ENCODE peak calls at places on chromosomes 12 and 14, in nine cellular contexts. One of them, this sample, is unnamed.

GRCh38 chr12:110349521-110350151 is 53.9 kb downstream of the ANAPC7 start:
- DNase-seq in A549: no peak
- DNase-seq in uterus: no peak
- DNase-seq in body of pancreas: no peak
- DNase-seq in testis: peak
- DNase-seq in GM12878: no peak
- DNase-seq in right lobe of liver: no peak
- DNase-seq in stomach: no peak
- DNase-seq in ovary: no peak
- DNase-seq in this sample: no peak

GRCh38 chr14:46499521-46499920 is 152.1 kb downstream of the RPL10L start:
- DNase-seq in A549: no peak
- DNase-seq in uterus: no peak
- DNase-seq in body of pancreas: no peak
- DNase-seq in testis: no peak
- DNase-seq in GM12878: no peak
- DNase-seq in right lobe of liver: no peak
- DNase-seq in stomach: no peak
- DNase-seq in ovary: no peak
- DNase-seq in this sample: no peak

GRCh38 chr14:68791078-68791983 is 1.5 kb downstream of the ZFP36L1 start:
- DNase-seq in A549: no peak
- DNase-seq in uterus: no peak
- DNase-seq in body of pancreas: peak
- DNase-seq in testis: peak
- DNase-seq in GM12878: no peak
- DNase-seq in right lobe of liver: no peak
- DNase-seq in stomach: peak
- DNase-seq in ovary: no peak
- DNase-seq in this sample: no peak

GRCh38 chr12:2667716-2668440 is 126.9 kb upstream of the FKBP4 start:
- DNase-seq in A549: no peak
- DNase-seq in uterus: no peak
- DNase-seq in body of pancreas: no peak
- DNase-seq in testis: no peak
- DNase-seq in GM12878: no peak
- DNase-seq in right lobe of liver: no peak
- DNase-seq in stomach: no peak
- DNase-seq in ovary: no peak
- DNase-seq in this sample: no peak

GRCh38 chr12:53803194-53803593 is 51.4 kb upstream of the CISTR start:
- DNase-seq in A549: no peak
- DNase-seq in uterus: no peak
- DNase-seq in body of pancreas: no peak
- DNase-seq in testis: no peak
- DNase-seq in GM12878: no peak
- DNase-seq in right lobe of liver: no peak
- DNase-seq in stomach: no peak
- DNase-seq in ovary: no peak
- DNase-seq in this sample: no peak

GRCh38 chr12:44972746-44973421 is 78.0 kb downstream of the DBX2 start:
- DNase-seq in A549: peak
- DNase-seq in uterus: no peak
- DNase-seq in body of pancreas: no peak
- DNase-seq in testis: peak
- DNase-seq in GM12878: no peak
- DNase-seq in right lobe of liver: no peak
- DNase-seq in stomach: no peak
- DNase-seq in ovary: no peak
- DNase-seq in this sample: no peak

GRCh38 chr14:77804592-77804991 is 4.7 kb downstream of the ADCK1 start:
- DNase-seq in A549: peak
- DNase-seq in uterus: no peak
- DNase-seq in body of pancreas: no peak
- DNase-seq in testis: peak
- DNase-seq in GM12878: no peak
- DNase-seq in right lobe of liver: no peak
- DNase-seq in stomach: no peak
- DNase-seq in ovary: no peak
- DNase-seq in this sample: no peak

GRCh38 chr12:67355428-67356385 is 86.5 kb downstream of the CAND1 start:
- DNase-seq in A549: no peak
- DNase-seq in uterus: no peak
- DNase-seq in body of pancreas: peak
- DNase-seq in testis: peak
- DNase-seq in GM12878: peak
- DNase-seq in right lobe of liver: no peak
- DNase-seq in stomach: no peak
- DNase-seq in ovary: peak
- DNase-seq in this sample: no peak

GRCh38 chr14:30681752-30682355 is 59.7 kb downstream of the SCFD1 start:
- DNase-seq in A549: peak
- DNase-seq in uterus: no peak
- DNase-seq in body of pancreas: no peak
- DNase-seq in testis: no peak
- DNase-seq in GM12878: no peak
- DNase-seq in right lobe of liver: no peak
- DNase-seq in stomach: no peak
- DNase-seq in ovary: no peak
- DNase-seq in this sample: no peak

GRCh38 chr12:56645201-56645716 is 525 bp downstream of the ATP5F1B start:
- DNase-seq in A549: no peak
- DNase-seq in uterus: no peak
- DNase-seq in body of pancreas: peak
- DNase-seq in testis: peak
- DNase-seq in GM12878: no peak
- DNase-seq in right lobe of liver: peak
- DNase-seq in stomach: no peak
- DNase-seq in ovary: no peak
- DNase-seq in this sample: no peak

GRCh38 chr12:81077329-81077685 is 572 bp upstream of the ACSS3 start:
- DNase-seq in A549: no peak
- DNase-seq in uterus: peak
- DNase-seq in body of pancreas: peak
- DNase-seq in testis: peak
- DNase-seq in GM12878: no peak
- DNase-seq in right lobe of liver: peak
- DNase-seq in stomach: no peak
- DNase-seq in ovary: peak
- DNase-seq in this sample: no peak

GRCh38 chr14:28020112-28020511 is 746.5 kb upstream of the FOXG1 start:
- DNase-seq in A549: no peak
- DNase-seq in uterus: no peak
- DNase-seq in body of pancreas: no peak
- DNase-seq in testis: no peak
- DNase-seq in GM12878: no peak
- DNase-seq in right lobe of liver: no peak
- DNase-seq in stomach: no peak
- DNase-seq in ovary: no peak
- DNase-seq in this sample: no peak
- H3K27ac ChIP-seq in A549: no peak
- H3K27ac ChIP-seq in uterus: no peak
- H3K27ac ChIP-seq in body of pancreas: no peak
- H3K27ac ChIP-seq in testis: no peak
- H3K27ac ChIP-seq in GM12878: no peak
- H3K27ac ChIP-seq in right lobe of liver: no peak
- H3K27ac ChIP-seq in stomach: no peak
- H3K27ac ChIP-seq in ovary: no peak
- H3K27ac ChIP-seq in this sample: no peak

GRCh38 chr14:61476737-61477410 is 155.5 kb downstream of the PRKCH start:
- DNase-seq in A549: peak
- DNase-seq in uterus: peak
- DNase-seq in body of pancreas: no peak
- DNase-seq in testis: peak
- DNase-seq in GM12878: no peak
- DNase-seq in right lobe of liver: no peak
- DNase-seq in stomach: peak
- DNase-seq in ovary: peak
- DNase-seq in this sample: no peak
- TF ChIP-seq POLR2A in A549: no peak
- TF ChIP-seq POLR2A in uterus: peak
- TF ChIP-seq POLR2A in body of pancreas: peak
- TF ChIP-seq POLR2A in testis: no peak
- TF ChIP-seq POLR2A in GM12878: no peak
- TF ChIP-seq POLR2A in right lobe of liver: peak
- TF ChIP-seq POLR2A in stomach: no peak
- TF ChIP-seq POLR2A in ovary: peak
- TF ChIP-seq POLR2A in this sample: peak

DNA sequence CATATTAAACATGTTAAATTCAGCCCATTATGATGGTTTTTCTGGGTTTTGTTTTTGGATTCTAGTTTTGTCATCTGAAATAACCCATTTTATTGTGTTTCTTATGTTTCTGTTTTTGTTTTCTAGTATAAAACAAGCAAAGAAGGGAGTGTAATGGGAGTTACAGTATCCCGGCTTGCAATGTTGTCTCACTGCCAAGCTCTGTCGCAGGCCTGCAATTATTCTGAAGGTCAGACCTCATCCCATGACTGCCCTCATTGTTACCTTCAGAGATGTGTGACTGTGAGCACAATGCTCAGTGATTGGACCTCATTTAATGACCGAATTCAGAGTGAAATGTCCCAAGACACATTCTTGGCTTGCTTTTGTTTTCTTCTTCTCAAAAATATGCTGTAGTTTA is 73.0 kb upstream of the ATF1 start:
- DNase-seq in A549: no peak
- DNase-seq in uterus: no peak
- DNase-seq in body of pancreas: peak
- DNase-seq in testis: peak
- DNase-seq in GM12878: no peak
- DNase-seq in right lobe of liver: no peak
- DNase-seq in stomach: no peak
- DNase-seq in ovary: no peak
- DNase-seq in this sample: peak
- H3K27ac ChIP-seq in A549: no peak
- H3K27ac ChIP-seq in uterus: no peak
- H3K27ac ChIP-seq in body of pancreas: peak
- H3K27ac ChIP-seq in testis: peak
- H3K27ac ChIP-seq in GM12878: no peak
- H3K27ac ChIP-seq in right lobe of liver: no peak
- H3K27ac ChIP-seq in stomach: no peak
- H3K27ac ChIP-seq in ovary: no peak
- H3K27ac ChIP-seq in this sample: peak

DNA sequence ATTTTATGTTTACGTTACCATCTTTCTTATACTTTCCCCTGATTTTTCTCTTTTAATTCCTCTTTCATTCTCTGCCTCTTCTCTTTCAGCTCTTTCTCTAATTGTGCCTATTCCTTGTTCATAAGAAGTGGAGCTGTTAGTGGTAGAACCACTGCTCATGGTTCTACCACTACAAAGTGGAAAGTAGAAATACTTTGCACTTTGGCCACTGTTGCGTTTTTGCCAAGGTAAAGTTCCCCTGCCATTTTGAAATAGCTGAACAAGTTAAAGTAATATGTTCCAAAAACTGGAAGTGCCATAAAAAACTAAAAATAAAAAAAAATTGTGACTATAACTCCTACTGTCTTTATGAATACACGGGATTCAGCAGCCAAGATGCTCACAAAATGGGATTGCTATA is 130.6 kb downstream of the MON2 start:
- DNase-seq in A549: no peak
- DNase-seq in uterus: no peak
- DNase-seq in body of pancreas: no peak
- DNase-seq in testis: no peak
- DNase-seq in GM12878: no peak
- DNase-seq in right lobe of liver: no peak
- DNase-seq in stomach: no peak
- DNase-seq in ovary: no peak
- DNase-seq in this sample: no peak
- TF ChIP-seq POLR2A in A549: no peak
- TF ChIP-seq POLR2A in uterus: no peak
- TF ChIP-seq POLR2A in body of pancreas: no peak
- TF ChIP-seq POLR2A in testis: no peak
- TF ChIP-seq POLR2A in GM12878: no peak
- TF ChIP-seq POLR2A in right lobe of liver: no peak
- TF ChIP-seq POLR2A in stomach: no peak
- TF ChIP-seq POLR2A in ovary: no peak
- TF ChIP-seq POLR2A in this sample: no peak

GRCh38 chr12:58917699-58918334 is 2.5 kb downstream of the LRIG3 start:
- DNase-seq in A549: no peak
- DNase-seq in uterus: no peak
- DNase-seq in body of pancreas: no peak
- DNase-seq in testis: no peak
- DNase-seq in GM12878: no peak
- DNase-seq in right lobe of liver: no peak
- DNase-seq in stomach: no peak
- DNase-seq in ovary: no peak
- DNase-seq in this sample: no peak

GRCh38 chr12:58916153-58916709 is 4.1 kb downstream of the LRIG3 start:
- DNase-seq in A549: no peak
- DNase-seq in uterus: no peak
- DNase-seq in body of pancreas: no peak
- DNase-seq in testis: no peak
- DNase-seq in GM12878: no peak
- DNase-seq in right lobe of liver: no peak
- DNase-seq in stomach: no peak
- DNase-seq in ovary: no peak
- DNase-seq in this sample: no peak

GRCh38 chr12:58916891-58917570 is 3.3 kb downstream of the LRIG3 start:
- DNase-seq in A549: no peak
- DNase-seq in uterus: no peak
- DNase-seq in body of pancreas: peak
- DNase-seq in testis: no peak
- DNase-seq in GM12878: no peak
- DNase-seq in right lobe of liver: no peak
- DNase-seq in stomach: no peak
- DNase-seq in ovary: peak
- DNase-seq in this sample: no peak

GRCh38 chr12:58914457-58914856 is 5.8 kb downstream of the LRIG3 start:
- DNase-seq in A549: no peak
- DNase-seq in uterus: no peak
- DNase-seq in body of pancreas: no peak
- DNase-seq in testis: no peak
- DNase-seq in GM12878: no peak
- DNase-seq in right lobe of liver: no peak
- DNase-seq in stomach: no peak
- DNase-seq in ovary: no peak
- DNase-seq in this sample: no peak

DNA sequence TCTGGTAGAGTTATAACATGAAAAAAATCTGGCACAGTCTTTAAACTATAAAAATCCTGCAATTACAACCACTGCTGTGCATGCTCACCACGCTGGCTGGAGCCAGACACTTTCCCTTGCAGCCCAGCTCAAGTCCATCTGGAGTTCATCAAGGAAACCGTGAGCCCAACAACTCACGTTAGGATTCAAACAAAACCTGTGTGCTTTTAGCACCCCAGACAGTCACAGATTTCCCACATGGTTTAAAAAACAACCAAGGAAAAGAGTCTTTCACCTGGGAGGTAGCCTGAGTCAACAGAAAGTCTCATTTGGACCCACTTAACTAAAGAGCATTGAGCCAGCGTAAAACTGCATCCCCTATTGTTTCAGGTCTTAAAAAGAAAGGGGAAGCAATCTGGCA is 4.7 kb downstream of the LRIG3 start:
- DNase-seq in A549: no peak
- DNase-seq in uterus: peak
- DNase-seq in body of pancreas: peak
- DNase-seq in testis: peak
- DNase-seq in GM12878: no peak
- DNase-seq in right lobe of liver: peak
- DNase-seq in stomach: peak
- DNase-seq in ovary: peak
- DNase-seq in this sample: no peak
- H3K27ac ChIP-seq in A549: no peak
- H3K27ac ChIP-seq in uterus: peak
- H3K27ac ChIP-seq in body of pancreas: peak
- H3K27ac ChIP-seq in testis: peak
- H3K27ac ChIP-seq in GM12878: no peak
- H3K27ac ChIP-seq in right lobe of liver: peak
- H3K27ac ChIP-seq in stomach: peak
- H3K27ac ChIP-seq in ovary: no peak
- H3K27ac ChIP-seq in this sample: no peak

GRCh38 chr14:104799657-104800599 is 973 bp upstream of the ZBTB42 start:
- DNase-seq in A549: peak
- DNase-seq in uterus: peak
- DNase-seq in body of pancreas: peak
- DNase-seq in testis: peak
- DNase-seq in GM12878: no peak
- DNase-seq in right lobe of liver: peak
- DNase-seq in stomach: peak
- DNase-seq in ovary: peak
- DNase-seq in this sample: peak
- TF ChIP-seq POLR2A in A549: no peak
- TF ChIP-seq POLR2A in uterus: peak
- TF ChIP-seq POLR2A in body of pancreas: peak
- TF ChIP-seq POLR2A in testis: no peak
- TF ChIP-seq POLR2A in GM12878: no peak
- TF ChIP-seq POLR2A in right lobe of liver: no peak
- TF ChIP-seq POLR2A in stomach: no peak
- TF ChIP-seq POLR2A in ovary: peak
- TF ChIP-seq POLR2A in this sample: no peak